ENCODE peak calls at places on chromosomes 5 and 9, in seven cellular contexts. L is thyroid gland, V is cardiac muscle cell, K is mammary epithelial cell, H is GM06990, M is ascending aorta, Y is upper lobe of left lung. U is an unnamed sample. For H3K36me3 and H3K27me3, the result is how much of the 10 kb centered on the place peaks cover.

GRCh38 chr5:422323-423232 is 20.4 kb upstream of the EXOC3 start:
- DNase-seq in L (no peak), V (no peak), K (no peak), H (no peak), M (no peak), Y (no peak), U (no peak)

GRCh38 chr5:31844615-31845345 is 205.8 kb downstream of the PDZD2 start:
- DNase-seq in L (no peak), V (no peak), K (peak), H (no peak), M (no peak), Y (no peak), U (no peak)

GRCh38 chr5:73799401-73799972 is 173.5 kb downstream of the ARHGEF28 start:
- DNase-seq in L (no peak), V (no peak), K (peak), H (no peak), M (no peak), Y (no peak), U (peak)

GRCh38 chr5:98774192-98775046 is 956 bp downstream of the RGMB start:
- DNase-seq in L (peak), V (peak), K (peak), H (peak), M (no peak), Y (peak), U (peak)

GRCh38 chr9:107807183-107807582 is 317.6 kb upstream of the KLF4 start:
- DNase-seq in L (no peak), V (no peak), K (peak), H (no peak), M (no peak), Y (no peak), U (peak)

GRCh38 chr5:72788851-72789505 is 27.5 kb upstream of the TNPO1 start:
- DNase-seq in L (no peak), V (no peak), K (peak), H (no peak), M (no peak), Y (no peak), U (peak)

GRCh38 chr9:83034587-83034986 is 28.4 kb downstream of the RASEF start:
- DNase-seq in L (no peak), V (no peak), K (peak), H (no peak), M (no peak), Y (no peak), U (peak)

GRCh38 chr5:119338326-119338957 is 17.4 kb upstream of the TNFAIP8 start:
- DNase-seq in L (no peak), V (no peak), K (no peak), H (no peak), M (no peak), Y (no peak), U (no peak)

GRCh38 chr5:125928663-125929062 is 494.5 kb upstream of the GRAMD2B start:
- DNase-seq in L (no peak), V (no peak), K (no peak), H (no peak), M (no peak), Y (no peak), U (peak)

GRCh38 chr5:1952456-1953099 is 69.9 kb upstream of the IRX4 start:
- DNase-seq in L (no peak), V (peak), K (no peak), H (no peak), M (no peak), Y (no peak), U (no peak)

GRCh38 chr9:4366649-4367330 is 66.9 kb upstream of the GLIS3 start:
- DNase-seq in L (peak), V (peak), K (peak), H (no peak), M (no peak), Y (no peak), U (peak)

GRCh38 chr9:123275381-123275780 is 7.0 kb upstream of the STRBP start:
- DNase-seq in L (no peak), V (no peak), K (no peak), H (no peak), M (no peak), Y (no peak), U (no peak)

GRCh38 chr5:159331099-159331973 is 1.0 kb upstream of the IL12B start:
- DNase-seq in L (peak), V (peak), K (no peak), H (peak), M (no peak), Y (peak), U (peak)

GRCh38 chr9:135128035-135128670 is 40.7 kb downstream of the OLFM1 start:
- DNase-seq in L (no peak), V (no peak), K (no peak), H (no peak), M (no peak), Y (peak), U (no peak)

GRCh38 chr5:43362725-43363435 is 49.3 kb downstream of the CCL28 start:
- DNase-seq in L (no peak), V (no peak), K (peak), H (no peak), M (no peak), Y (no peak), U (peak)

GRCh38 chr5:154566146-154566680 is 88.2 kb upstream of the HAND1 start:
- DNase-seq in L (no peak), V (no peak), K (no peak), H (no peak), M (no peak), Y (no peak), U (no peak)

GRCh38 chr5:58933891-58934628 is 351.2 kb downstream of the RAB3C start:
- DNase-seq in L (no peak), V (no peak), K (peak), H (no peak), M (no peak), Y (no peak), U (no peak)

GRCh38 chr9:133703571-133704399 is 34.4 kb downstream of the SARDH start:
- DNase-seq in L (no peak), V (no peak), K (no peak), H (no peak), M (no peak), Y (peak), U (no peak)

GRCh38 chr9:97847474-97848236 is 5.4 kb upstream of the FOXE1 start:
- DNase-seq in L (peak), V (no peak), K (no peak), H (no peak), M (no peak), Y (peak), U (no peak)

GRCh38 chr5:120419110-120419509 is 45.0 kb upstream of the PRR16 start:
- DNase-seq in L (no peak), V (no peak), K (no peak), H (no peak), M (no peak), Y (no peak), U (no peak)

GRCh38 chr5:176739461-176740051 is 70.8 kb upstream of the UNC5A start:
- DNase-seq in L (no peak), V (no peak), K (no peak), H (no peak), M (no peak), Y (no peak), U (no peak)

GRCh38 chr5:84249918-84250635 is 134.6 kb downstream of the EDIL3 start:
- DNase-seq in L (no peak), V (no peak), K (no peak), H (no peak), M (no peak), Y (no peak), U (peak)

GRCh38 chr5:1974501-1975405 is 92.0 kb upstream of the IRX4 start:
- DNase-seq in L (no peak), V (no peak), K (peak), H (no peak), M (no peak), Y (no peak), U (no peak)

GRCh38 chr5:11491658-11492057 is 412.6 kb downstream of the CTNND2 start:
- DNase-seq in L (no peak), V (no peak), K (no peak), H (no peak), M (no peak), Y (no peak), U (no peak)

GRCh38 chr5:137935694-137936093 is 46.4 kb downstream of the PKD2L2 start:
- DNase-seq in L (no peak), V (no peak), K (no peak), H (no peak), M (no peak), Y (no peak), U (no peak)

GRCh38 chr5:62536232-62536631 is 42.4 kb upstream of the LRRC70 start:
- DNase-seq in L (no peak), V (no peak), K (no peak), H (no peak), M (no peak), Y (no peak), U (no peak)

GRCh38 chr5:67305913-67306710 is 109.5 kb upstream of the CD180 start:
- DNase-seq in L (no peak), V (no peak), K (peak), H (peak), M (no peak), Y (no peak), U (peak)

GRCh38 chr5:143133721-143134120 is 269.8 kb downstream of the NR3C1 start:
- DNase-seq in L (no peak), V (no peak), K (no peak), H (no peak), M (no peak), Y (no peak), U (no peak)

GRCh38 chr5:40687316-40687715 is 7.6 kb downstream of the PTGER4 start:
- DNase-seq in L (no peak), V (no peak), K (no peak), H (no peak), M (no peak), Y (no peak), U (no peak)
- H3K4me3 ChIP-seq in L (no peak), V (no peak), K (no peak), H (no peak), M (no peak), Y (no peak), U (no peak)

GRCh38 chr5:134541736-134542376 is 16.4 kb downstream of the JADE2 start:
- DNase-seq in L (peak), V (peak), K (no peak), H (peak), M (no peak), Y (no peak), U (no peak)
- H3K36me3 ChIP-seq in L (under half), V (under half), K (under half), H (under half), M (half or more), Y (half or more), U (under half)

GRCh38 chr9:130348881-130349280 is 83.3 kb downstream of the HMCN2 start:
- DNase-seq in L (peak), V (no peak), K (no peak), H (no peak), M (no peak), Y (peak), U (no peak)
- H3K27me3 ChIP-seq in L (under half), V (under half), K (under half), H (under half), M (under half), Y (under half), U (under half)

GRCh38 chr5:116626272-116626723 is 51.7 kb upstream of the SEMA6A start:
- DNase-seq in L (peak), V (no peak), K (peak), H (no peak), M (peak), Y (no peak), U (peak)
- H3K4me3 ChIP-seq in L (no peak), V (no peak), K (no peak), H (no peak), M (no peak), Y (no peak), U (no peak)

U was measured in bronchial epithelial cell.